ENCODE peak calls at places on chromosomes 3 and 15, in nine cellular contexts. R, J, G, O, Y, W, N, T and E are unnamed samples.
A peak's percentile ranks its signal among the peaks of the same experiment; 100 is the strongest.

GRCh38 chr15:90799639-90800038 is 68.7 kb upstream of the FURIN start:
- DNase-seq in R (no peak), J (no peak), G (no peak), O (no peak), Y (no peak), W (no peak), N (no peak), T (no peak), E (no peak)

GRCh38 chr3:161108840-161109239 is 3.7 kb upstream of the B3GALNT1 start:
- DNase-seq in R (no peak), J (peak; percentile 63), G (no peak), O (no peak), Y (no peak), W (no peak), N (no peak), T (peak; percentile 55), E (peak; percentile 13)

GRCh38 chr3:127410678-127411077 is 122.8 kb upstream of the PRR20G start:
- DNase-seq in R (no peak), J (no peak), G (no peak), O (no peak), Y (peak; percentile 2), W (no peak), N (no peak), T (no peak), E (no peak)

GRCh38 chr3:46471371-46471914 is 6.7 kb upstream of the LTF start:
- DNase-seq in R (no peak), J (no peak), G (no peak), O (no peak), Y (no peak), W (no peak), N (no peak), T (no peak), E (no peak)

GRCh38 chr3:66259721-66260255 is 39.0 kb downstream of the SLC25A26 start:
- DNase-seq in R (no peak), J (peak; percentile 27), G (no peak), O (no peak), Y (no peak), W (no peak), N (no peak), T (no peak), E (no peak)

GRCh38 chr15:75725719-75726607 is 13.3 kb upstream of the CSPG4 start:
- DNase-seq in R (no peak), J (no peak), G (no peak), O (no peak), Y (no peak), W (peak; percentile 27), N (no peak), T (no peak), E (no peak)

GRCh38 chr15:37038036-37038715 is 62.2 kb downstream of the MEIS2 start:
- DNase-seq in R (no peak), J (no peak), G (no peak), O (no peak), Y (no peak), W (no peak), N (no peak), T (no peak), E (no peak)

GRCh38 chr15:77698481-77698880 is 65.8 kb upstream of the LINGO1 start:
- DNase-seq in R (no peak), J (no peak), G (no peak), O (no peak), Y (no peak), W (no peak), N (no peak), T (no peak), E (no peak)

GRCh38 chr3:126679318-126679751 is 24.4 kb upstream of the TXNRD3 start:
- DNase-seq in R (no peak), J (peak; percentile 82), G (peak; percentile 66), O (peak; percentile 83), Y (peak; percentile 81), W (peak; percentile 86), N (peak; percentile 88), T (peak; percentile 77), E (no peak)

GRCh38 chr3:53850895-53851294 is 4.5 kb downstream of the IL17RB start:
- DNase-seq in R (no peak), J (peak; percentile 49), G (peak; percentile 6), O (peak; percentile 75), Y (no peak), W (no peak), N (peak; percentile 68), T (peak; percentile 61), E (no peak)

GRCh38 chr3:146134348-146135117 is 26.5 kb downstream of the PLOD2 start:
- DNase-seq in R (no peak), J (no peak), G (no peak), O (no peak), Y (no peak), W (no peak), N (no peak), T (no peak), E (no peak)

GRCh38 chr15:57114070-57114469 is 195.6 kb downstream of the TCF12 start:
- DNase-seq in R (no peak), J (peak; percentile 25), G (peak; percentile 9), O (no peak), Y (no peak), W (no peak), N (no peak), T (no peak), E (no peak)

GRCh38 chr3:79767194-79767952 is 425 bp downstream of the ROBO1 start:
- DNase-seq in R (no peak), J (peak; percentile 20), G (peak; percentile 57), O (no peak), Y (no peak), W (no peak), N (no peak), T (no peak), E (no peak)

GRCh38 chr3:106120334-106120733 is 251.5 kb upstream of the CBLB start:
- DNase-seq in R (no peak), J (peak; percentile 76), G (peak; percentile 69), O (no peak), Y (no peak), W (no peak), N (no peak), T (peak; percentile 36), E (no peak)

GRCh38 chr15:96360581-96361308 is 30.2 kb downstream of the NR2F2 start:
- DNase-seq in R (no peak), J (no peak), G (no peak), O (no peak), Y (no peak), W (no peak), N (peak; percentile 49), T (no peak), E (no peak)

GRCh38 chr15:96358006-96358794 is 27.7 kb downstream of the NR2F2 start:
- DNase-seq in R (no peak), J (peak; percentile 44), G (no peak), O (no peak), Y (no peak), W (no peak), N (no peak), T (no peak), E (no peak)

GRCh38 chr15:96359772-96360498 is 29.4 kb downstream of the NR2F2 start:
- DNase-seq in R (no peak), J (peak; percentile 76), G (no peak), O (no peak), Y (no peak), W (no peak), N (peak; percentile 67), T (no peak), E (no peak)

GRCh38 chr15:96359371-96359771 is 28.9 kb downstream of the NR2F2 start:
- DNase-seq in R (no peak), J (peak; percentile 20), G (no peak), O (no peak), Y (no peak), W (no peak), N (no peak), T (no peak), E (no peak)

DNA sequence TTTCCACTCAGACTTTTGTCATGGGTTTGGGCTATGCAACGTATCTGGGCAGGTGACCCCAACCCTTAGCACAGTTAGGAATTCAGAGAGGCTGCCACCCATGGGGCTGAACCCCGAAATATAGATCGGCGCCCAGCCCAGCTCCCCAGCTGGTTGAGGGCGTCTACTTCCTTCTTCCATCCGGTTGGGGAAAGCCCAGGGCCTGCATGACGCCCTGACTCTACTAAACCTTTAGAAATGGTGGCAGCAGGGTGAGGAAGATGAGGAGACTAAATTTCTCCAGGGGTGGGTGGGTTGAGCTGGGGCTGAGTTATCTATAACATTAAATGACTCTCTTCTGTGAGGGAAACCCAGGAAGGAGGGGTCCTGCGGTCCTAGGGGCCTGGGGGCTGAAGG is 28.3 kb downstream of the NR2F2 start:
- DNase-seq in R (no peak), J (no peak), G (no peak), O (no peak), Y (no peak), W (no peak), N (peak; percentile 53), T (no peak), E (no peak)
- H3K4me3 ChIP-seq in R (no peak overlapping the region), J (no peak overlapping the region), G (no peak overlapping the region), O (no peak overlapping the region), Y (no peak overlapping the region), W (no peak overlapping the region), N (peak overlapping the region; percentile 51), T (no peak overlapping the region), E (no peak overlapping the region)

GRCh38 chr15:85382942-85383341 is 2.5 kb downstream of the AKAP13 start:
- DNase-seq in R (no peak), J (no peak), G (no peak), O (no peak), Y (no peak), W (no peak), N (no peak), T (no peak), E (no peak)
- H3K4me3 ChIP-seq in R (no peak overlapping the region), J (no peak overlapping the region), G (no peak overlapping the region), O (no peak overlapping the region), Y (peak overlapping the region; percentile 93), W (no peak overlapping the region), N (peak overlapping the region; percentile 84), T (peak overlapping the region; percentile 74), E (no peak overlapping the region)

GRCh38 chr3:195905970-195906864 is 2.1 kb downstream of the TNK2 start:
- DNase-seq in R (no peak), J (peak; percentile 43), G (no peak), O (no peak), Y (no peak), W (peak; percentile 9), N (no peak), T (no peak), E (no peak)
- H3K4me3 ChIP-seq in R (peak overlapping the region; percentile 76), J (no peak overlapping the region), G (no peak overlapping the region), O (no peak overlapping the region), Y (peak overlapping the region; percentile 78), W (no peak overlapping the region), N (peak overlapping the region; percentile 95), T (no peak overlapping the region), E (no peak overlapping the region)

GRCh38 chr3:170359178-170359704 is 1.7 kb downstream of the SKIL start:
- DNase-seq in R (no peak), J (no peak), G (no peak), O (no peak), Y (no peak), W (no peak), N (no peak), T (no peak), E (no peak)

GRCh38 chr3:170363471-170363994 is 6.0 kb downstream of the SKIL start:
- DNase-seq in R (no peak), J (no peak), G (no peak), O (no peak), Y (no peak), W (no peak), N (no peak), T (no peak), E (no peak)

GRCh38 chr3:170361711-170362110 is 4.2 kb downstream of the SKIL start:
- DNase-seq in R (no peak), J (no peak), G (no peak), O (no peak), Y (no peak), W (no peak), N (no peak), T (no peak), E (no peak)

GRCh38 chr3:170360476-170360875 is 3.0 kb downstream of the SKIL start:
- DNase-seq in R (no peak), J (no peak), G (no peak), O (no peak), Y (no peak), W (no peak), N (no peak), T (peak; percentile 49), E (no peak)

GRCh38 chr3:170360916-170361315 is 3.4 kb downstream of the SKIL start:
- DNase-seq in R (no peak), J (no peak), G (no peak), O (no peak), Y (no peak), W (no peak), N (no peak), T (no peak), E (no peak)
- H3K4me3 ChIP-seq in R (peak overlapping the region; percentile 91), J (no peak overlapping the region), G (peak overlapping the region; percentile 18), O (no peak overlapping the region), Y (peak overlapping the region; percentile 91), W (no peak overlapping the region), N (peak overlapping the region; percentile 71), T (peak overlapping the region; percentile 91), E (no peak overlapping the region)